ENCODE peak calls at places on chromosomes 16 and 17, in five cellular contexts. U is H1, S is IMR-90, M is hepatic stellate cell, F is A549. G is an unnamed sample.

GRCh38 chr17:57275365-57275764 is 19.0 kb downstream of the MSI2 start:
- DNase-seq in F (no peak), M (no peak), S (no peak), U (no peak), G (no peak)

GRCh38 chr16:533391-534088 is 6.0 kb downstream of the CAPN15 start:
- DNase-seq in U (no peak), S (no peak), M (no peak), F (no peak), G (no peak)

GRCh38 chr16:88977845-88978607 is 1.0 kb upstream of the CBFA2T3 start:
- DNase-seq in S (no peak), M (no peak), U (no peak), F (no peak), G (no peak)

GRCh38 chr17:68004201-68004600 is 7.9 kb upstream of the C17orf58 start:
- DNase-seq in S (no peak), U (no peak), M (no peak), F (no peak), G (no peak)

GRCh38 chr17:69501591-69502468 is 87.3 kb downstream of the MAP2K6 start:
- DNase-seq in U (no peak), M (no peak), F (peak), S (peak), G (peak)

GRCh38 chr17:40074871-40075215 is 12.1 kb downstream of the THRA start:
- DNase-seq in S (no peak), M (no peak), U (no peak), F (no peak), G (no peak)

GRCh38 chr17:15436399-15437369 is 30.7 kb downstream of the CDRT4 start:
- DNase-seq in M (peak), U (peak), S (peak), F (peak), G (peak)

GRCh38 chr16:58339452-58339938 is 44.7 kb upstream of the PRSS54 start:
- DNase-seq in S (no peak), U (no peak), M (peak), F (peak), G (peak)

GRCh38 chr17:76395980-76396379 is 11.6 kb downstream of the SPHK1 start:
- DNase-seq in F (no peak), U (no peak), S (no peak), M (no peak), G (no peak)

GRCh38 chr17:10663231-10663630 is 6.1 kb upstream of the MYH3 start:
- DNase-seq in M (no peak), U (no peak), S (no peak), F (no peak), G (no peak)

GRCh38 chr16:55876854-55877253 is 1.7 kb upstream of the CES5A start:
- DNase-seq in M (no peak), F (no peak), S (peak), U (no peak), G (peak)

GRCh38 chr17:29451338-29451737 is 61.2 kb downstream of the TAOK1 start:
- DNase-seq in F (no peak), M (no peak), S (no peak), U (no peak), G (no peak)